ENCODE peak calls at places on chromosome 13, in seven cellular contexts. One of them, this sample, is unnamed.

GRCh38 chr13:46354143-46355087 is 32.6 kb downstream of the RUBCNL start:
- DNase-seq in HFFc6: peak; percentile 94
- DNase-seq in activated B cell treated with CpG ODN at 0.5 μM for 24 hours: no peak
- DNase-seq in WTC11: no peak
- DNase-seq in ecto neural progenitor cell: no peak
- DNase-seq in stimulated activated CD4-positive, alpha-beta T cell treated with anti-CD3 and anti-CD28 coated beads, Interleukin-4, amount 100 ng/mL, for 24 hours: peak; percentile 30
- DNase-seq in CD8-positive, alpha-beta memory T cell: no peak
- DNase-seq in this sample: no peak

GRCh38 chr13:51814825-51815650 is 11.1 kb upstream of the DHRS12 start:
- DNase-seq in WTC11: peak; percentile 80
- DNase-seq in stimulated activated CD4-positive, alpha-beta T cell treated with anti-CD3 and anti-CD28 coated beads, Interleukin-4, amount 100 ng/mL, for 24 hours: peak; percentile 76
- DNase-seq in CD8-positive, alpha-beta memory T cell: peak; percentile 73
- DNase-seq in ecto neural progenitor cell: peak; percentile 77
- DNase-seq in activated B cell treated with CpG ODN at 0.5 μM for 24 hours: peak; percentile 56
- DNase-seq in HFFc6: peak; percentile 35
- DNase-seq in this sample: peak; percentile 36

GRCh38 chr13:113918580-113918979 is 54.7 kb upstream of the GAS6 start:
- DNase-seq in WTC11: peak; percentile 3
- DNase-seq in CD8-positive, alpha-beta memory T cell: no peak
- DNase-seq in activated B cell treated with CpG ODN at 0.5 μM for 24 hours: no peak
- DNase-seq in HFFc6: no peak
- DNase-seq in stimulated activated CD4-positive, alpha-beta T cell treated with anti-CD3 and anti-CD28 coated beads, Interleukin-4, amount 100 ng/mL, for 24 hours: no peak
- DNase-seq in ecto neural progenitor cell: no peak
- DNase-seq in this sample: no peak

GRCh38 chr13:68551701-68552522 is 1321.8 kb upstream of the PCDH9 start:
- DNase-seq in CD8-positive, alpha-beta memory T cell: no peak
- DNase-seq in stimulated activated CD4-positive, alpha-beta T cell treated with anti-CD3 and anti-CD28 coated beads, Interleukin-4, amount 100 ng/mL, for 24 hours: no peak
- DNase-seq in WTC11: no peak
- DNase-seq in HFFc6: no peak
- DNase-seq in ecto neural progenitor cell: no peak
- DNase-seq in activated B cell treated with CpG ODN at 0.5 μM for 24 hours: no peak
- DNase-seq in this sample: no peak

GRCh38 chr13:89380101-89380500 is 1708.9 kb downstream of the SLITRK5 start:
- DNase-seq in ecto neural progenitor cell: no peak
- DNase-seq in HFFc6: no peak
- DNase-seq in CD8-positive, alpha-beta memory T cell: no peak
- DNase-seq in activated B cell treated with CpG ODN at 0.5 μM for 24 hours: no peak
- DNase-seq in WTC11: no peak
- DNase-seq in stimulated activated CD4-positive, alpha-beta T cell treated with anti-CD3 and anti-CD28 coated beads, Interleukin-4, amount 100 ng/mL, for 24 hours: no peak
- DNase-seq in this sample: no peak

GRCh38 chr13:75507027-75508001 is 25.3 kb upstream of the TBC1D4 start:
- DNase-seq in HFFc6: no peak
- DNase-seq in ecto neural progenitor cell: no peak
- DNase-seq in WTC11: no peak
- DNase-seq in stimulated activated CD4-positive, alpha-beta T cell treated with anti-CD3 and anti-CD28 coated beads, Interleukin-4, amount 100 ng/mL, for 24 hours: no peak
- DNase-seq in activated B cell treated with CpG ODN at 0.5 μM for 24 hours: no peak
- DNase-seq in CD8-positive, alpha-beta memory T cell: no peak
- DNase-seq in this sample: no peak

GRCh38 chr13:101698400-101698799 is 245.9 kb downstream of the ITGBL1 start:
- DNase-seq in WTC11: no peak
- DNase-seq in ecto neural progenitor cell: no peak
- DNase-seq in activated B cell treated with CpG ODN at 0.5 μM for 24 hours: no peak
- DNase-seq in CD8-positive, alpha-beta memory T cell: no peak
- DNase-seq in HFFc6: peak; percentile 25
- DNase-seq in stimulated activated CD4-positive, alpha-beta T cell treated with anti-CD3 and anti-CD28 coated beads, Interleukin-4, amount 100 ng/mL, for 24 hours: no peak
- DNase-seq in this sample: no peak

GRCh38 chr13:80755925-80756324 is 415.0 kb upstream of the SPRY2 start:
- DNase-seq in HFFc6: no peak
- DNase-seq in WTC11: no peak
- DNase-seq in activated B cell treated with CpG ODN at 0.5 μM for 24 hours: no peak
- DNase-seq in CD8-positive, alpha-beta memory T cell: no peak
- DNase-seq in ecto neural progenitor cell: no peak
- DNase-seq in stimulated activated CD4-positive, alpha-beta T cell treated with anti-CD3 and anti-CD28 coated beads, Interleukin-4, amount 100 ng/mL, for 24 hours: no peak
- DNase-seq in this sample: no peak

GRCh38 chr13:39347926-39348901 is 254.8 kb downstream of the LHFPL6 start:
- DNase-seq in ecto neural progenitor cell: no peak
- DNase-seq in HFFc6: no peak
- DNase-seq in activated B cell treated with CpG ODN at 0.5 μM for 24 hours: no peak
- DNase-seq in stimulated activated CD4-positive, alpha-beta T cell treated with anti-CD3 and anti-CD28 coated beads, Interleukin-4, amount 100 ng/mL, for 24 hours: no peak
- DNase-seq in WTC11: peak; percentile 40
- DNase-seq in CD8-positive, alpha-beta memory T cell: no peak
- DNase-seq in this sample: no peak

GRCh38 chr13:83350569-83350968 is 531.7 kb downstream of the SLITRK1 start:
- DNase-seq in CD8-positive, alpha-beta memory T cell: no peak
- DNase-seq in WTC11: no peak
- DNase-seq in activated B cell treated with CpG ODN at 0.5 μM for 24 hours: no peak
- DNase-seq in ecto neural progenitor cell: no peak
- DNase-seq in stimulated activated CD4-positive, alpha-beta T cell treated with anti-CD3 and anti-CD28 coated beads, Interleukin-4, amount 100 ng/mL, for 24 hours: no peak
- DNase-seq in HFFc6: peak; percentile 50
- DNase-seq in this sample: no peak

GRCh38 chr13:32796754-32797153 is 210.5 kb downstream of the PDS5B start:
- DNase-seq in activated B cell treated with CpG ODN at 0.5 μM for 24 hours: no peak
- DNase-seq in HFFc6: no peak
- DNase-seq in ecto neural progenitor cell: no peak
- DNase-seq in CD8-positive, alpha-beta memory T cell: no peak
- DNase-seq in WTC11: no peak
- DNase-seq in stimulated activated CD4-positive, alpha-beta T cell treated with anti-CD3 and anti-CD28 coated beads, Interleukin-4, amount 100 ng/mL, for 24 hours: no peak
- DNase-seq in this sample: no peak

GRCh38 chr13:40974460-40975407 is 44.4 kb downstream of the ELF1 start:
- DNase-seq in HFFc6: peak; percentile 44
- DNase-seq in CD8-positive, alpha-beta memory T cell: peak; percentile 50
- DNase-seq in WTC11: no peak
- DNase-seq in activated B cell treated with CpG ODN at 0.5 μM for 24 hours: no peak
- DNase-seq in ecto neural progenitor cell: no peak
- DNase-seq in stimulated activated CD4-positive, alpha-beta T cell treated with anti-CD3 and anti-CD28 coated beads, Interleukin-4, amount 100 ng/mL, for 24 hours: peak; percentile 49
- DNase-seq in this sample: no peak

GRCh38 chr13:50081106-50081898 is 66.1 kb downstream of the KCNRG start:
- DNase-seq in ecto neural progenitor cell: peak; percentile 84
- DNase-seq in WTC11: peak; percentile 66
- DNase-seq in HFFc6: no peak
- DNase-seq in activated B cell treated with CpG ODN at 0.5 μM for 24 hours: peak; percentile 55
- DNase-seq in CD8-positive, alpha-beta memory T cell: peak; percentile 39
- DNase-seq in stimulated activated CD4-positive, alpha-beta T cell treated with anti-CD3 and anti-CD28 coated beads, Interleukin-4, amount 100 ng/mL, for 24 hours: peak; percentile 53
- DNase-seq in this sample: peak; percentile 69

GRCh38 chr13:114256547-114256946 is 21.9 kb downstream of the CDC16 start:
- DNase-seq in ecto neural progenitor cell: no peak
- DNase-seq in HFFc6: no peak
- DNase-seq in activated B cell treated with CpG ODN at 0.5 μM for 24 hours: no peak
- DNase-seq in CD8-positive, alpha-beta memory T cell: no peak
- DNase-seq in WTC11: no peak
- DNase-seq in stimulated activated CD4-positive, alpha-beta T cell treated with anti-CD3 and anti-CD28 coated beads, Interleukin-4, amount 100 ng/mL, for 24 hours: no peak
- DNase-seq in this sample: no peak

GRCh38 chr13:29301027-29301426 is 294.5 kb downstream of the SLC7A1 start:
- DNase-seq in WTC11: peak; percentile 13
- DNase-seq in CD8-positive, alpha-beta memory T cell: no peak
- DNase-seq in activated B cell treated with CpG ODN at 0.5 μM for 24 hours: no peak
- DNase-seq in ecto neural progenitor cell: no peak
- DNase-seq in stimulated activated CD4-positive, alpha-beta T cell treated with anti-CD3 and anti-CD28 coated beads, Interleukin-4, amount 100 ng/mL, for 24 hours: no peak
- DNase-seq in HFFc6: no peak
- DNase-seq in this sample: no peak

GRCh38 chr13:30676672-30677071 is 58.7 kb upstream of the ALOX5AP start:
- DNase-seq in CD8-positive, alpha-beta memory T cell: no peak
- DNase-seq in WTC11: no peak
- DNase-seq in HFFc6: peak; percentile 27
- DNase-seq in activated B cell treated with CpG ODN at 0.5 μM for 24 hours: no peak
- DNase-seq in stimulated activated CD4-positive, alpha-beta T cell treated with anti-CD3 and anti-CD28 coated beads, Interleukin-4, amount 100 ng/mL, for 24 hours: no peak
- DNase-seq in ecto neural progenitor cell: no peak
- DNase-seq in this sample: no peak